ENCODE peak calls at places on chromosomes 3 and 15, in nine cellular contexts. U is GM04504, T is activated T-cell treated with anti-CD3 and anti-CD28 coated beads for 1 hour, I is GM23248, K is NCI-H187 treated with DMSO at 0.1 percent for 48 hours, Z is T-cell, G is amniotic epithelial cell, X is mesendoderm, L is RPMI8226. H is an unnamed sample.

GRCh38 chr3:186105543-186105942 is 3.3 kb downstream of the ETV5 start:
- DNase-seq in G (no peak), I (no peak), Z (no peak), K (no peak), T (no peak), X (no peak), L (no peak), U (no peak), H (no peak)

GRCh38 chr3:126107203-126107939 is 23.4 kb upstream of the SLC41A3 start:
- DNase-seq in I (no peak), U (no peak), T (no peak), L (no peak), X (no peak), Z (no peak), K (no peak), G (no peak), H (no peak)

GRCh38 chr3:48466386-48467109 is 20.0 kb downstream of the ATRIP start:
- DNase-seq in T (no peak), X (no peak), Z (no peak), L (peak; percentile 83), K (no peak), G (no peak), I (peak; percentile 42), U (no peak), H (no peak)

GRCh38 chr3:159548675-159549335 is 439.8 kb upstream of the IL12A start:
- DNase-seq in L (no peak), I (peak; percentile 43), X (no peak), U (no peak), Z (no peak), G (peak; percentile 76), T (no peak), K (no peak), H (no peak)

GRCh38 chr3:55541456-55541855 is 54.4 kb upstream of the WNT5A start:
- DNase-seq in U (no peak), T (no peak), I (no peak), K (no peak), G (peak; percentile 76), X (no peak), L (no peak), Z (no peak), H (no peak)

GRCh38 chr3:73404450-73404849 is 220.3 kb downstream of the PDZRN3 start:
- DNase-seq in Z (no peak), X (peak; percentile 43), U (no peak), G (peak; percentile 83), I (no peak), T (no peak), L (no peak), K (no peak), H (no peak)

GRCh38 chr3:12440927-12441326 is 43.4 kb upstream of the TSEN2 start:
- DNase-seq in I (peak; percentile 20), K (no peak), G (no peak), L (no peak), T (no peak), U (peak; percentile 6), X (no peak), Z (no peak), H (peak; percentile 96)

GRCh38 chr15:90300988-90301715 is 35.7 kb downstream of the NGRN start:
- DNase-seq in T (peak; percentile 38), U (no peak), L (peak; percentile 68), K (no peak), I (peak; percentile 51), G (peak; percentile 41), Z (peak; percentile 20), X (peak; percentile 91), H (no peak)

GRCh38 chr3:4738737-4739274 is 240.4 kb upstream of the BHLHE40 start:
- DNase-seq in L (no peak), U (no peak), K (no peak), G (no peak), I (peak; percentile 51), Z (no peak), X (no peak), T (no peak), H (no peak)

GRCh38 chr3:37599186-37599585 is 262.5 kb upstream of the CTDSPL start:
- DNase-seq in T (no peak), X (no peak), G (no peak), I (no peak), L (no peak), K (no peak), Z (no peak), U (no peak), H (no peak)

GRCh38 chr15:64137226-64137833 is 14.2 kb upstream of the SNX22 start:
- DNase-seq in U (no peak), Z (no peak), I (no peak), X (no peak), T (no peak), K (no peak), L (peak; percentile 51), G (no peak), H (no peak)

GRCh38 chr3:149315694-149316093 is 17.7 kb downstream of the TM4SF18 start:
- DNase-seq in K (no peak), G (peak; percentile 26), U (no peak), X (no peak), Z (no peak), L (no peak), I (peak; percentile 13), T (no peak), H (no peak)

GRCh38 chr3:108552267-108553159 is 36.7 kb downstream of the CIP2A start:
- DNase-seq in L (peak; percentile 55), I (peak; percentile 65), G (peak; percentile 50), Z (no peak), K (peak; percentile 6), T (no peak), X (peak; percentile 37), U (peak; percentile 14), H (peak; percentile 35)

GRCh38 chr3:45468326-45468725 is 80.0 kb downstream of the LARS2 start:
- DNase-seq in G (no peak), Z (no peak), L (no peak), U (no peak), T (no peak), I (no peak), K (no peak), X (no peak), H (no peak)

GRCh38 chr15:63752075-63752684 is 81.6 kb downstream of the HERC1 start:
- DNase-seq in X (peak; percentile 61), K (peak; percentile 22), T (no peak), U (peak; percentile 21), L (peak; percentile 76), G (peak; percentile 45), I (peak; percentile 81), Z (peak; percentile 16), H (peak; percentile 51)

GRCh38 chr15:85329561-85330421 is 50.6 kb upstream of the AKAP13 start:
- DNase-seq in T (no peak), G (peak; percentile 49), Z (no peak), U (peak; percentile 49), I (peak; percentile 73), K (no peak), X (no peak), L (peak; percentile 89), H (peak; percentile 60)

GRCh38 chr3:184655597-184655996 is 56.3 kb downstream of the MAGEF1 start:
- DNase-seq in L (no peak), X (no peak), Z (no peak), U (no peak), T (no peak), I (no peak), G (no peak), K (no peak), H (no peak)

H was measured in fibroblast of the conjunctiva.